ENCODE peak calls at places on chromosomes 3 and 15, in ten cellular contexts. B, N, E, F, D, V, L, H, C and Q are unnamed samples.

GRCh38 chr3:64214697-64215018 is 10.6 kb downstream of the PRICKLE2 start:
- DNase-seq in B (no peak), N (no peak), E (no peak), F (peak), D (no peak), V (no peak), L (no peak), H (no peak), C (peak), Q (no peak)

GRCh38 chr15:71813723-71814470 is 3.5 kb downstream of the NR2E3 start:
- DNase-seq in B (no peak), N (no peak), E (no peak), F (no peak), D (no peak), V (no peak), L (no peak), H (no peak), C (no peak), Q (no peak)

GRCh38 chr15:58469432-58470353 is 37.9 kb downstream of the LIPC start:
- DNase-seq in B (peak), N (no peak), E (peak), F (no peak), D (no peak), V (no peak), L (peak), H (peak), C (peak), Q (no peak)

GRCh38 chr15:32998979-32999677 is 195.4 kb downstream of the FMN1 start:
- DNase-seq in B (no peak), N (no peak), E (no peak), F (peak), D (no peak), V (no peak), L (no peak), H (no peak), C (peak), Q (no peak)

GRCh38 chr3:189664311-189664710 is 33.1 kb downstream of the TP63 start:
- DNase-seq in B (no peak), N (no peak), E (peak), F (peak), D (no peak), V (no peak), L (no peak), H (no peak), C (no peak), Q (no peak)

GRCh38 chr3:55207744-55208143 is 279.4 kb downstream of the WNT5A start:
- DNase-seq in B (no peak), N (no peak), E (no peak), F (no peak), D (no peak), V (no peak), L (no peak), H (no peak), C (no peak), Q (no peak)

GRCh38 chr3:69236808-69237707 is 114.7 kb upstream of the LMOD3 start:
- DNase-seq in B (peak), N (no peak), E (no peak), F (no peak), D (no peak), V (no peak), L (no peak), H (no peak), C (no peak), Q (no peak)

GRCh38 chr3:147507638-147508286 is 98.6 kb downstream of the ZIC1 start:
- DNase-seq in B (no peak), N (no peak), E (no peak), F (no peak), D (no peak), V (no peak), L (no peak), H (no peak), C (no peak), Q (no peak)

GRCh38 chr3:186286114-186286513 is 75.9 kb downstream of the DGKG start:
- DNase-seq in B (no peak), N (no peak), E (peak), F (no peak), D (no peak), V (no peak), L (no peak), H (no peak), C (no peak), Q (no peak)

GRCh38 chr3:128324911-128325592 is 141.6 kb downstream of the DNAJB8 start:
- DNase-seq in B (no peak), N (no peak), E (no peak), F (no peak), D (no peak), V (no peak), L (peak), H (peak), C (no peak), Q (no peak)

GRCh38 chr15:66067687-66068086 is 185.9 kb downstream of the MEGF11 start:
- DNase-seq in B (no peak), N (no peak), E (no peak), F (no peak), D (no peak), V (no peak), L (peak), H (no peak), C (no peak), Q (no peak)

GRCh38 chr3:117322866-117323265 is 613.3 kb downstream of the TUSC7 start:
- DNase-seq in B (no peak), N (no peak), E (peak), F (no peak), D (no peak), V (no peak), L (no peak), H (no peak), C (no peak), Q (no peak)

GRCh38 chr3:42515391-42515916 is 13.0 kb downstream of the VIPR1 start:
- DNase-seq in B (peak), N (peak), E (no peak), F (no peak), D (no peak), V (no peak), L (no peak), H (peak), C (peak), Q (peak)

GRCh38 chr3:189292667-189293478 is 121.1 kb downstream of the TPRG1 start:
- DNase-seq in B (peak), N (no peak), E (no peak), F (no peak), D (no peak), V (no peak), L (no peak), H (no peak), C (no peak), Q (no peak)

GRCh38 chr3:116815831-116816588 is 106.4 kb downstream of the TUSC7 start:
- DNase-seq in B (peak), N (no peak), E (peak), F (no peak), D (no peak), V (no peak), L (peak), H (no peak), C (no peak), Q (no peak)

DNA sequence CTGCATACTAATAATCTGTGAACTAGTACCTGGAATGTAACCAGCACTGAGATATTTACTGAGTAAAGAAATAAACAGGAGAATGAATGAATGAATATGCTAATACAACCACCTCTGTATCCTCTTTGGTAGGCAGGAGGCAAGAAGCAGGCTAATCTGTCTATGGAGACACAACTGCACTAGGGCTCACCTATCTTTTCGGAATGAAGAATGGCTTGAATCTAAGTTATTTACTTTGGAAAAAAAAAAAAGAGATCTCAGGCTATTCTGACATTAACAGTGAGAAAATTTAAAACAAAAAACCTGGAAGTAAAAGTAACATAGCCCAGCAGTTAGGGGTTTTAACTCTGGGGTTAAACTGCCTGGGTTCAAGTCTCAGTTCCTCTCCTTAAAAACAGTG is 174.2 kb downstream of the FOXP1 start:
- DNase-seq in B (no peak), N (no peak), E (no peak), F (no peak), D (no peak), V (no peak), L (no peak), H (no peak), C (no peak), Q (no peak)
- H3K4me3 ChIP-seq in B (no peak), N (no peak), E (no peak), F (no peak), D (no peak), V (no peak), L (no peak), H (no peak), C (no peak), Q (no peak)

DNA sequence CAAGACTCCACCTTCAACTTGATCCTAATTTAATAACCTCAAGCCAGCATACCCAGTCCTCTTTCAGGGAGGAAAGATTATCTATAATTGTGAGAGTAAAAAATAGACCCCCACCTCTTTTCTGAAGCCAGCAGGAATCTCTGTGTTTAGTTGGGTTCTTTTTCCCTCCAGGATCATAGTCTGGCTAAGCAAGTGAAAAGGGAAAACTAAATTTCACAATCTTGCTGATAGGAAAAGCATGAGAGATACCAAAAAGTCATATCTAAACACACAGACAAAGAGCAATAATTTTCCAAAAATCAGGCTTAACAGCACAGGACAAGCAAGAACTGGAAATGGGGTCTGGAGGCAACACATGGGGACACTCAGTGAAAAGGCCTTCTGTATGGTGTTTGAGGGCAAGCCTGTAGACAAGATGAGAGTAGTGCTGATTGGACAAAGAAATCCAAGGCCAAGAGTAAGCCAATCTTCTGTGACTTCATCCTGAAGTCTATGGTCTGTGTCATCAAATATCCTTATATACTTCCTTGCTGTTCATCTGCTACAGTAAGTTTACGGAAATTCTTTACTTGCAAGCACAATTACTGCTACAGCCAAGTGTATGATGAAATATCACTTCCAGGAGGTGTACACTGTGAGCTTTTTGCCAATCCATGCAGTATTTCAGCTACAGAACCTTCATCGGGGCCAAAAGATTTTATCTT is 296.0 kb upstream of the TGFBR2 start:
- DNase-seq in B (no peak), N (no peak), E (no peak), F (no peak), D (no peak), V (no peak), L (no peak), H (no peak), C (no peak), Q (no peak)
- H3K4me3 ChIP-seq in B (no peak), N (no peak), E (no peak), F (no peak), D (no peak), V (no peak), L (no peak), H (no peak), C (no peak), Q (no peak)

GRCh38 chr3:52024765-52025452 is 29.2 kb upstream of the RPL29 start:
- DNase-seq in B (no peak), N (no peak), E (no peak), F (no peak), D (no peak), V (no peak), L (no peak), H (no peak), C (no peak), Q (no peak)
- H3K4me3 ChIP-seq in B (no peak), N (no peak), E (no peak), F (no peak), D (no peak), V (no peak), L (no peak), H (no peak), C (no peak), Q (no peak)

DNA sequence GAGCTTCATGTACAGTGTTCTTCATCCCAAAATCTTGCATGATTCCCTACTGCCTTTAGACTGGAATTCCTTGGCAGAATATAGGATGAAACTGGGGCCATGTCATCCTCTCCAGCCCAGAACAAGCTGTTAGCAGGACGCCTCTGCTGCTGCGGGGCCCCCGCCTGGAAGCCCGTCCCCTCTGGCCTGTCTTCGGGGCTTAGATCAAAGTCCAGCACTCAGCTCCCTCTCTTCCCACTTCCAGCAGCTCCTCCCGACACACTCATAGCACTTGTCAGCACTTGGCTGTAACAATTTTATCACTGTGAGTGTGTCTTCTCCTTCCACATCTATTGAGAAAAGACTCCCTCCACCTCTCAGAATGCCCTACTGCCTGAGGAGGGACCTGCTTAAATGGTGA is 111.9 kb upstream of the HACD2 start:
- DNase-seq in B (no peak), N (no peak), E (no peak), F (no peak), D (no peak), V (no peak), L (no peak), H (no peak), C (no peak), Q (no peak)
- H3K4me3 ChIP-seq in B (peak), N (peak), E (no peak), F (peak), D (no peak), V (no peak), L (no peak), H (peak), C (no peak), Q (peak)

DNA sequence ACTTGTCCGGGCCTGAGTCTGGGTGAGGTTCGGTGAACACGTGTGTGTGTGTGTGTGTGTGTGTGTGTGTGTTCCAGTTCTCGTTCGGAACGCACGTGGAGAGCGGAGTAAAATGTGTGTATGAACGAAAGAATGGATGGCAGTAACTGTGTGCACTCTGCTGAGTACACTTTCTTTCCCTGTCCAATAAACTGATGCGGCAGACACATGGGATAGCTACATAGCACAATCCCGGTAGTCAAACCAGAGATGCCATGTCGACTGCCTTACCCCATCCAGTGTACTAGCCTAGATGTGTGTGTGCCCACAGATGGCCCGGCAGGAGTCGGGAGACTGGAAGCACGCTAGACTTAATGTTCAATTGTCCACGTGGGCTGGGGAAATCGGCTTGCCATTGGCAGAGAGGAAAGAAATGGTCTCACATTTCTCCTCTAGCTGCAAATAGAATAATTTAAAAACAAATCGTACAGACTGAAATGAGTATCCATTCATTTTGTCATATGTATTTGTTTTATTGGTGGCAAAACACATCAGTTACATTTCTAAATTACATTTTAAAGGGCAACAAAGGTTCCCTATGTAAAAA is 579 bp upstream of the GOLIM4 start:
- DNase-seq in B (peak), N (no peak), E (peak), F (peak), D (no peak), V (no peak), L (peak), H (peak), C (peak), Q (peak)
- H3K4me3 ChIP-seq in B (peak), N (peak), E (peak), F (peak), D (peak), V (peak), L (peak), H (peak), C (peak), Q (peak)

GRCh38 chr3:25259871-25260270 is 168.2 kb upstream of the RARB start:
- DNase-seq in B (no peak), N (peak), E (peak), F (no peak), D (no peak), V (no peak), L (no peak), H (no peak), C (no peak), Q (peak)
- H3K4me3 ChIP-seq in B (no peak), N (no peak), E (no peak), F (no peak), D (no peak), V (no peak), L (no peak), H (no peak), C (no peak), Q (no peak)

GRCh38 chr3:100104817-100105413 is 9.4 kb downstream of the FILIP1L start:
- DNase-seq in B (no peak), N (no peak), E (peak), F (no peak), D (no peak), V (no peak), L (no peak), H (no peak), C (no peak), Q (no peak)

GRCh38 chr3:100104442-100104798 is 9.9 kb downstream of the FILIP1L start:
- DNase-seq in B (no peak), N (no peak), E (no peak), F (no peak), D (no peak), V (no peak), L (no peak), H (no peak), C (no peak), Q (no peak)

GRCh38 chr3:100105536-100105935 is 8.8 kb downstream of the FILIP1L start:
- DNase-seq in B (no peak), N (no peak), E (peak), F (no peak), D (no peak), V (no peak), L (no peak), H (no peak), C (no peak), Q (no peak)

GRCh38 chr3:100102757-100103156 is 11.5 kb downstream of the FILIP1L start:
- DNase-seq in B (no peak), N (no peak), E (no peak), F (no peak), D (no peak), V (no peak), L (no peak), H (no peak), C (no peak), Q (no peak)

GRCh38 chr3:100103558-100104441 is 10.5 kb downstream of the FILIP1L start:
- DNase-seq in B (peak), N (no peak), E (peak), F (no peak), D (no peak), V (no peak), L (no peak), H (peak), C (no peak), Q (no peak)
- H3K4me3 ChIP-seq in B (no peak), N (no peak), E (no peak), F (peak), D (no peak), V (no peak), L (no peak), H (no peak), C (no peak), Q (no peak)

GRCh38 chr15:31365655-31366127 is 39.1 kb downstream of the KLF13 start:
- DNase-seq in B (peak), N (peak), E (peak), F (peak), D (peak), V (peak), L (peak), H (peak), C (peak), Q (peak)
- H3K4me3 ChIP-seq in B (no peak), N (peak), E (no peak), F (peak), D (no peak), V (peak), L (no peak), H (peak), C (peak), Q (no peak)